ENCODE peak calls at places on chromosomes 5 and 9, in six cellular contexts. T is endothelial cell of umbilical vein, O is K562, C is A549, J is HepG2, Z is GM12878. S is an unnamed sample.

GRCh38 chr5:146365618-146366017 is 27.0 kb downstream of the POU4F3 start:
- DNase-seq in T (no peak), O (no peak), C (no peak), J (no peak), Z (no peak), S (no peak)

GRCh38 chr9:121802753-121803152 is 151.3 kb downstream of the DAB2IP start:
- DNase-seq in T (no peak), O (no peak), C (no peak), J (no peak), Z (no peak), S (no peak)

GRCh38 chr5:106874974-106875373 is 795.8 kb downstream of the EFNA5 start:
- DNase-seq in T (no peak), O (no peak), C (no peak), J (no peak), Z (no peak), S (no peak)

GRCh38 chr9:125519741-125520140 is 187.3 kb downstream of the MAPKAP1 start:
- DNase-seq in T (no peak), O (no peak), C (no peak), J (no peak), Z (no peak), S (no peak)

GRCh38 chr5:115601709-115602584 is at the start of gene TICAM2:
- DNase-seq in T (peak), O (peak), C (peak), J (no peak), Z (peak), S (peak)

GRCh38 chr5:121968910-121969607 is 7.3 kb downstream of the SRFBP1 start:
- DNase-seq in T (peak), O (no peak), C (peak), J (no peak), Z (no peak), S (no peak)

GRCh38 chr9:129333961-129334743 is 156.1 kb upstream of the IER5L start:
- DNase-seq in T (peak), O (peak), C (peak), J (peak), Z (no peak), S (peak)

GRCh38 chr9:35951736-35952135 is 6.2 kb downstream of the OR2S2 start:
- DNase-seq in T (peak), O (no peak), C (no peak), J (no peak), Z (no peak), S (no peak)

GRCh38 chr5:33167541-33167940 is 273.2 kb upstream of the TARS1 start:
- DNase-seq in T (no peak), O (no peak), C (no peak), J (no peak), Z (no peak), S (no peak)

GRCh38 chr5:111829701-111830100 is 72.7 kb upstream of the NREP start:
- DNase-seq in T (no peak), O (no peak), C (no peak), J (no peak), Z (no peak), S (no peak)

GRCh38 chr9:81369136-81369535 is 320.2 kb downstream of the TLE1 start:
- DNase-seq in T (no peak), O (no peak), C (no peak), J (no peak), Z (no peak), S (no peak)

GRCh38 chr9:88721028-88721427 is 186.1 kb downstream of the NXNL2 start:
- DNase-seq in T (no peak), O (no peak), C (no peak), J (no peak), Z (no peak), S (no peak)

GRCh38 chr9:20269620-20270019 is 352.7 kb downstream of the MLLT3 start:
- DNase-seq in T (no peak), O (no peak), C (no peak), J (no peak), Z (no peak), S (no peak)

GRCh38 chr9:71119746-71120145 is 1.7 kb downstream of the TRPM3 start:
- DNase-seq in T (no peak), O (no peak), C (no peak), J (no peak), Z (no peak), S (no peak)

GRCh38 chr5:106121972-106122605 is 1548.6 kb downstream of the EFNA5 start:
- DNase-seq in T (no peak), O (peak), C (peak), J (no peak), Z (no peak), S (peak)

GRCh38 chr9:16217933-16218830 is 652.3 kb downstream of the BNC2 start:
- DNase-seq in T (no peak), O (no peak), C (no peak), J (no peak), Z (no peak), S (no peak)

GRCh38 chr5:6900247-6900646 is 187.0 kb downstream of the TENT4A start:
- DNase-seq in T (no peak), O (no peak), C (no peak), J (no peak), Z (no peak), S (no peak)

GRCh38 chr9:23850242-23851023 is 24.4 kb upstream of the ELAVL2 start:
- DNase-seq in T (no peak), O (no peak), C (no peak), J (no peak), Z (no peak), S (no peak)

GRCh38 chr5:133273661-133274596 is 222.1 kb downstream of the HSPA4 start:
- DNase-seq in T (no peak), O (no peak), C (no peak), J (no peak), Z (no peak), S (no peak)

GRCh38 chr9:106277931-106278330 is 583.6 kb downstream of the TMEM38B start:
- DNase-seq in T (no peak), O (no peak), C (no peak), J (no peak), Z (no peak), S (no peak)

GRCh38 chr5:60382761-60383160 is 317.2 kb downstream of the DEPDC1B start:
- DNase-seq in T (peak), O (no peak), C (peak), J (no peak), Z (peak), S (peak)

GRCh38 chr9:91948423-91949292 is 1.4 kb downstream of the ROR2 start:
- DNase-seq in T (no peak), O (peak), C (peak), J (no peak), Z (no peak), S (peak)

GRCh38 chr9:136739509-136739908 is 3.2 kb downstream of the LCN10 start:
- DNase-seq in T (no peak), O (no peak), C (no peak), J (no peak), Z (no peak), S (no peak)

GRCh38 chr9:75648021-75648420 is 242.5 kb upstream of the PCSK5 start:
- DNase-seq in T (no peak), O (no peak), C (no peak), J (no peak), Z (no peak), S (no peak)

GRCh38 chr5:21168557-21168956 is 1180.6 kb upstream of the CDH18 start:
- DNase-seq in T (no peak), O (no peak), C (no peak), J (no peak), Z (no peak), S (no peak)

GRCh38 chr5:51679286-51679685 is 296.0 kb downstream of the ISL1 start:
- DNase-seq in T (no peak), O (no peak), C (no peak), J (no peak), Z (no peak), S (no peak)

GRCh38 chr9:31089822-31090221 is 1294.6 kb upstream of the ACO1 start:
- DNase-seq in T (no peak), O (no peak), C (no peak), J (no peak), Z (no peak), S (peak)

GRCh38 chr5:151751091-151751490 is 7.3 kb downstream of the ATOX1 start:
- DNase-seq in T (no peak), O (no peak), C (no peak), J (no peak), Z (no peak), S (no peak)

GRCh38 chr9:1208185-1208584 is 158.0 kb downstream of the DMRT2 start:
- DNase-seq in T (no peak), O (no peak), C (no peak), J (no peak), Z (no peak), S (no peak)

GRCh38 chr5:88063813-88064212 is 204.8 kb downstream of the TMEM161B start:
- DNase-seq in T (no peak), O (no peak), C (no peak), J (no peak), Z (no peak), S (no peak)

GRCh38 chr5:10593531-10594181 is 29.8 kb downstream of the ANKRD33B start:
- DNase-seq in T (no peak), O (no peak), C (no peak), J (no peak), Z (no peak), S (no peak)

GRCh38 chr5:143205386-143205785 is 198.1 kb downstream of the NR3C1 start:
- DNase-seq in T (peak), O (no peak), C (no peak), J (no peak), Z (no peak), S (no peak)

GRCh38 chr5:139949710-139950109 is 93.4 kb downstream of the NRG2 start:
- DNase-seq in T (no peak), O (no peak), C (no peak), J (no peak), Z (no peak), S (no peak)

GRCh38 chr5:59540366-59540765 is 353.2 kb downstream of the PDE4D start:
- DNase-seq in T (peak), O (no peak), C (no peak), J (no peak), Z (no peak), S (no peak)

GRCh38 chr9:10744669-10745068 is 131.9 kb upstream of the PTPRD start:
- DNase-seq in T (no peak), O (no peak), C (no peak), J (no peak), Z (no peak), S (no peak)

GRCh38 chr9:93464876-93465275 is 11.5 kb upstream of the FAM120AOS start:
- DNase-seq in T (no peak), O (no peak), C (no peak), J (no peak), Z (no peak), S (peak)

GRCh38 chr5:99141534-99142135 is 212.8 kb upstream of the CHD1 start:
- DNase-seq in T (no peak), O (no peak), C (no peak), J (no peak), Z (no peak), S (no peak)

DNA sequence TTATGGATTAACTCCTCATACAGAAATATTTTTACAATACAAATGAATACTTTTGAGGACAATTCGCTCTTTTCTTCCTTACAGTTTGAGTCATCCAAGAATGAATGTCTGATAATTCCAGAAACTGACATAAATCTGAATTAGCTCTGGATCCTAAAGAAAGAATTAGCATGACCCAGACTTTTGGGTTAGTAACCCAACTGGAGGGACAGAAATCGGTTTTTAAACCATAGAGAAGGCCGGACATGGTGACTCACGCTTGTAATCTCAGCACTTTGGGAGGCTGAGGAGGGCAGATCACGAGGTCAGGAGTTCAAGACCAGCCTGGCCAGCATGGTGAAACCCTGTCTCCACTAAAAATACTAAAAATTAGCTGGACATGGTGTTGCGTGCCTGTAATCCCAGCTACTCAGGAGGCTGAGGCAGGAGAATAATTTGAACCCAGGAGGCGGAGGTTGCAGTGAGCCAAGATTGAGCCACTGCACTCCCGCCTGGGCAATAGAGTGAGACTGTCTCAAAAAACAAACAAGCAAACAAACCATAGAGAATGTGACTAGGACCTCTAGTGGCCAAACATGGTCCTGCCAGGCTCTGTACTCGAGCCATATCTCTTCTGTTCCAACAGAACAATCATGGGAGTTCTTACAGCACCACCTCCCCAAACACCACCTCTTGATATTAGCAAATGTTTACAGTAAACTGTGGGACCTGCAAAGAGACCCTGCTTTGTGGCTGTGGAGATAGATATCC is 44.8 kb downstream of the LURAP1L start:
- DNase-seq in T (no peak), O (peak), C (no peak), J (peak), Z (no peak), S (peak)
- TF ChIP-seq CTCF in T (peak), O (peak), C (peak), J (peak), Z (peak), S (peak)

GRCh38 chr5:172772112-172772906 is 1.3 kb upstream of the DUSP1 start:
- DNase-seq in T (peak), O (peak), C (peak), J (peak), Z (no peak), S (peak)
- TF ChIP-seq POLR2A in T (peak), O (peak), C (no peak), J (no peak), Z (peak), S (peak)

GRCh38 chr5:62093981-62094380 is 212.0 kb upstream of the KIF2A start:
- DNase-seq in T (peak), O (no peak), C (peak), J (no peak), Z (no peak), S (no peak)
- TF ChIP-seq MYC in T (no peak), O (no peak), C (no peak), J (no peak), Z (no peak), S (no peak)

DNA sequence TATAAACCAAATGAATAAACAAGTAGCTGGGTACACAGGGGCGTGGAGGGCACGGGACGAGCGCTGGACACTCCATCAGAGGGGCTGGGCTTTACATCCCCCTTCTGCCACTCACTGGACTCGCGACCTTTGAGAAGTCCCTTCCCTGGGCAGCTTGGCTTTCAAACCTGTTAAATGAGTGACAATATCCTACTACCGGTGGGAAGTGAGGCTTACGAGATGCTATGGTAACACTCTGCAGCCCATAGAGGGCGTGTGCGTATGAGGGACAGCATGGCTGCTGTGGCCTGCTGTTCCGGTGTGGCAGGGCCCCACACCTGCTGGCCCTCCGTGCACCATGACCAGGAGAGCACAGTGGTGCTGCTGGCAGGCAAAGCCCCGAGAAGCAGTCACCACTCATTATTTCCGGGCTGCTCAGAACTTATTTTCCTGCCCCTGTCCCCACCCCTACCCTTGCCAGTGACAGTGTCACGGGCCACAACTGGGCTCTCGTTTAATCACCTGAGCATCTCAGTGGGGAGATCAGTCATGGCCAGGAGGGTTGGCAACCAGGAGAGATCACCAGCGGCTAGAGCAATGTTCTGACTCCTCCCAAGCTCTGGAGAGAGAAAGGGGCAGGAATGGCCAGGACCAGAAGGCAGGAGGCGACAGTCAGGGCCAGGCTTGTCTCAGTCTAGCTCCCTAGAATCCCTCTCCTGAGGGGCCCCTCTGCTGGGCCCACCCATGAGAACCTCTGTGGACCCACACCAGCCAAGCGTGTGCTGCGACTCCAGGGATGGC is 10.5 kb downstream of the CLTB start:
- DNase-seq in T (no peak), O (no peak), C (no peak), J (no peak), Z (no peak), S (no peak)
- TF ChIP-seq CTCF in T (no peak), O (peak), C (peak), J (peak), Z (no peak), S (peak)

DNA sequence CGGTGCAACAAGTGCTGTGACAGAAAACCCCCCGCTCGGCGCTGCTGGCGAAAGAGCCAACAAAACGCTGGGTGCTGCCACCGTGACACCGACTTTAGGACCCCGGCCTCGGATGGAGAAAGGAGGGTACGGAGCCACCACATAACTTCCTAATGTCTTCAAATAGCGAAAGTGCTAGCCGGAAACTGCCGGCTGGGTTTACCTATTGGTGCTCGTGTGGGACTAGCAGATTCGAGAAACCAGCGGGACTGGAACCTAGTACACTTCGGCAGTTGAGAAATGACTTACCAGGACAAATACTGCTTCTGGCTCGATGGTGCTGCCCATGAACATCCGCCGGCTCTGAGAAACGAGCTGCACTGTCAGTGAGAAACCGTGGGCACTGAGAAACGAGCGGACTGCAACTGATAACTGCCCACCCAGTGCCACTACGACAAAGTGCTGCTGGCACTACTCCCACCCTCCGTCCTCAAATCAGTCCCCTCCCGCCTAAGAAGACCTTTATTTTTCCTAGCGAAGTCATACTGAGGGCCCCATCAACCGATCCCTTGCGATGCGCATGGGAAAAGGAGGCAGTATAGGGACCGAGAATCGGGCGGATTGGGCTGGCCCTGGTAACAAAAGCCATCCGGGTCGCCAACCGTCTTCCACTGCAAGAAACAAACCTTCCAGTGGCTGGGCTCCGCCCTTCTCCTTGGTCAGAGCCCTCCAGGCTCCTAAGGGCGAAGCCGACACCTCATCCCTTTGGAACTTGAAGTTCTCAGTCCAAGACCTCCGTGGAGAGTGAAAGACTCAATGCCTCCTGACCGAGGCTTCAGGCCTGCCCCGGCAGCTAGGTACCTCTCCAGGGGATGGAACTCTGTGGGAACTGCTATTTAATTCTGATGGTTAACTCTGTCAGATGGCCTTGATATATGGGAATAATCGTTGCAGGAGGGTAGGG is 27.0 kb upstream of the ANXA2R start:
- DNase-seq in T (peak), O (peak), C (peak), J (peak), Z (peak), S (peak)
- TF ChIP-seq POLR2A in T (peak), O (peak), C (no peak), J (peak), Z (peak), S (peak)

GRCh38 chr5:1446602-1447343 is 1.5 kb upstream of the SLC6A3 start:
- DNase-seq in T (no peak), O (no peak), C (no peak), J (no peak), Z (no peak), S (no peak)

GRCh38 chr5:1447772-1448361 is 2.6 kb upstream of the SLC6A3 start:
- DNase-seq in T (no peak), O (no peak), C (no peak), J (no peak), Z (no peak), S (no peak)

GRCh38 chr5:1448511-1449011 is 3.3 kb upstream of the SLC6A3 start:
- DNase-seq in T (no peak), O (no peak), C (no peak), J (no peak), Z (no peak), S (no peak)

GRCh38 chr5:1445895-1446601 is 808 bp upstream of the SLC6A3 start:
- DNase-seq in T (no peak), O (no peak), C (no peak), J (no peak), Z (no peak), S (no peak)

DNA sequence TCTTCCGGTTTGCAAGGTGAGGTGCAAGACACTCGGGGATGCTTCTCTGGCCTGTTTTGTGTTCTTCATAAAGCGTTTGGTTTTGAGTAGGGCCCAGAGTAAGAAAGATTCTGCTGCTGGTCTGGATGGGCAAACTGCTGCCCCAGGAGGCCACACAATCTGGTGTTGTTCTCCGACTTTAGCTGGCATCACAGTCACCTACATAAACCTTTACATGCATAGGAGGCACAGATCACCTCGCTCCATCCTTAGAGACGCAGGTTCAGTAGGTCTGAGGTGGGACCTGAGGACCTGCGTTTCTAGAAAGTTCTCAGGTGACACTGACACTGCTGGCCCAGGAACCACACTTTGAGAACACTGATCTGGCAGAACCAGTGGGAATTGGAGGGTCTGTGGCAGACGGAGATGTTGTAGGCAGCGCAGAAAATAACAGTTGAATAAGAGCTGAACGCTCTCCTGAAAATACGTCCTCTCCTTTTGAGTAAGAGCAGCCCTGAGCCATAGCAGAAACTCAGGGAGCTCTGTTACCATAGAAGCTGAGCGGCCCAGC is 3.9 kb upstream of the SLC6A3 start:
- DNase-seq in T (no peak), O (no peak), C (no peak), J (no peak), Z (no peak), S (no peak)
- TF ChIP-seq MYC in T (no peak), O (no peak), C (no peak), J (no peak), Z (no peak), S (no peak)

GRCh38 chr5:141330299-141331080 is at the start of gene PCDHGA1:
- DNase-seq in T (peak), O (peak), C (peak), J (peak), Z (no peak), S (peak)
- TF ChIP-seq CTCF in T (peak), O (peak), C (peak), J (peak), Z (peak), S (peak)

S was measured in NB4.